ENCODE peak calls at places on chromosome 3, in eight cellular contexts. Q is NCI-H446 treated with DMSO at 0.1 percent for 48 hours, I is stomach, W is HuH-7, P is IMR-90, T is iPS-NIHi11, C is fibroblast of the aortic adventitia, S is M059J. B is an unnamed sample.

GRCh38 chr3:161372321-161373260 is 1.3 kb upstream of the SPTSSB start:
- DNase-seq in Q (no peak), P (no peak), S (peak; percentile 20), W (peak; percentile 30), C (no peak), I (peak; percentile 44), T (peak; percentile 72), B (no peak)

GRCh38 chr3:99128740-99129505 is 227.4 kb upstream of the DCBLD2 start:
- DNase-seq in I (no peak), Q (no peak), W (no peak), C (peak; percentile 91), P (peak; percentile 97), T (no peak), S (peak; percentile 100), B (no peak)

GRCh38 chr3:111768571-111769100 is 90.4 kb upstream of the PHLDB2 start:
- DNase-seq in S (peak; percentile 97), T (no peak), P (peak; percentile 91), W (no peak), C (peak; percentile 99), I (peak; percentile 34), Q (no peak), B (no peak)

GRCh38 chr3:160392798-160393197 is 6.2 kb downstream of the IFT80 start:
- DNase-seq in Q (no peak), S (no peak), I (no peak), W (no peak), C (no peak), T (no peak), P (no peak), B (no peak)

GRCh38 chr3:59245300-59245878 is 195.6 kb upstream of the CFAP20DC start:
- DNase-seq in W (no peak), S (peak; percentile 85), I (no peak), P (no peak), T (no peak), Q (no peak), C (peak; percentile 61), B (no peak)

GRCh38 chr3:113096158-113096893 is 105.5 kb downstream of the GTPBP8 start:
- DNase-seq in Q (no peak), P (peak; percentile 61), W (no peak), I (no peak), S (peak; percentile 49), T (no peak), C (peak; percentile 54), B (no peak)

GRCh38 chr3:25831578-25831977 is 41.7 kb downstream of the OXSM start:
- DNase-seq in S (peak; percentile 18), I (no peak), C (peak; percentile 45), P (peak; percentile 58), Q (no peak), T (peak; percentile 15), W (no peak), B (no peak)

GRCh38 chr3:50396502-50396901 is 37.2 kb upstream of the TMEM115 start:
- DNase-seq in T (no peak), C (no peak), P (no peak), I (peak; percentile 27), S (no peak), W (no peak), Q (no peak), B (no peak)

GRCh38 chr3:38343797-38344594 is 2.6 kb upstream of the XYLB start:
- DNase-seq in C (peak; percentile 32), T (no peak), S (peak; percentile 18), P (no peak), W (no peak), Q (no peak), I (no peak), B (no peak)

GRCh38 chr3:29822051-29822450 is 541.2 kb downstream of the RBMS3 start:
- DNase-seq in C (peak; percentile 52), T (no peak), I (no peak), P (peak; percentile 86), Q (no peak), W (no peak), S (peak; percentile 50), B (no peak)

GRCh38 chr3:10365316-10365715 is 44.4 kb upstream of the SEC13 start:
- DNase-seq in I (no peak), Q (no peak), C (no peak), S (no peak), T (no peak), W (no peak), P (no peak), B (peak; percentile 72)

B was measured in posterior vena cava.